ENCODE peak calls at places on chromosomes 1 and 21, in eight cellular contexts. F is Caco-2, B is psoas muscle, E is progenitor cell of endocrine pancreas, D is thoracic aorta, T is left ventricle myocardium inferior, K is lung, C is WTC11. Q is an unnamed sample.

GRCh38 chr1:223403184-223403815 is 10.1 kb downstream of the CCDC185 start:
- DNase-seq in E (no peak), K (no peak), F (no peak), C (no peak), B (no peak), D (no peak), T (no peak), Q (no peak)

GRCh38 chr1:184629261-184629660 is 125.4 kb downstream of the EDEM3 start:
- DNase-seq in K (no peak), T (no peak), F (no peak), B (no peak), C (no peak), D (no peak), E (no peak), Q (no peak)

GRCh38 chr1:54792686-54793282 is 8.3 kb downstream of the TTC22 start:
- DNase-seq in C (no peak), E (no peak), B (peak; percentile 27), F (no peak), T (no peak), K (no peak), D (no peak), Q (no peak)

GRCh38 chr1:27026621-27027574 is 14.2 kb upstream of the TENT5B start:
- DNase-seq in C (peak; percentile 84), D (peak; percentile 60), F (no peak), T (no peak), B (peak; percentile 53), E (no peak), K (peak; percentile 81), Q (no peak)

GRCh38 chr21:45115141-45115540 is 40.8 kb downstream of the ADARB1 start:
- DNase-seq in F (no peak), T (no peak), C (no peak), B (no peak), E (no peak), K (no peak), D (no peak), Q (no peak)

GRCh38 chr1:30188329-30188728 is 535.1 kb downstream of the MATN1 start:
- DNase-seq in C (no peak), F (no peak), K (peak; percentile 24), T (no peak), E (no peak), D (no peak), B (no peak), Q (no peak)

GRCh38 chr1:211667065-211667617 is 8.3 kb downstream of the NEK2 start:
- DNase-seq in B (no peak), K (no peak), C (no peak), E (no peak), D (no peak), F (no peak), T (no peak), Q (no peak)

GRCh38 chr1:31577515-31578191 is 1.3 kb downstream of the TINAGL1 start:
- DNase-seq in F (no peak), K (peak; percentile 28), B (no peak), T (no peak), C (no peak), E (no peak), D (no peak), Q (no peak)

GRCh38 chr1:108889706-108890105 is 12.9 kb downstream of the GPSM2 start:
- DNase-seq in F (no peak), D (no peak), B (no peak), K (no peak), T (no peak), C (no peak), E (no peak), Q (no peak)

GRCh38 chr1:209659909-209660308 is 7.7 kb upstream of the LAMB3 start:
- DNase-seq in D (no peak), K (no peak), T (no peak), C (no peak), E (no peak), B (no peak), F (no peak), Q (peak; percentile 53)

GRCh38 chr1:42322577-42322976 is 12.5 kb downstream of the FOXJ3 start:
- DNase-seq in K (no peak), E (no peak), T (no peak), C (no peak), D (no peak), B (no peak), F (no peak), Q (no peak)

GRCh38 chr1:192951961-192952460 is 107.1 kb downstream of the UCHL5 start:
- DNase-seq in C (no peak), D (no peak), K (no peak), F (no peak), B (no peak), E (no peak), T (no peak), Q (peak; percentile 35)

DNA sequence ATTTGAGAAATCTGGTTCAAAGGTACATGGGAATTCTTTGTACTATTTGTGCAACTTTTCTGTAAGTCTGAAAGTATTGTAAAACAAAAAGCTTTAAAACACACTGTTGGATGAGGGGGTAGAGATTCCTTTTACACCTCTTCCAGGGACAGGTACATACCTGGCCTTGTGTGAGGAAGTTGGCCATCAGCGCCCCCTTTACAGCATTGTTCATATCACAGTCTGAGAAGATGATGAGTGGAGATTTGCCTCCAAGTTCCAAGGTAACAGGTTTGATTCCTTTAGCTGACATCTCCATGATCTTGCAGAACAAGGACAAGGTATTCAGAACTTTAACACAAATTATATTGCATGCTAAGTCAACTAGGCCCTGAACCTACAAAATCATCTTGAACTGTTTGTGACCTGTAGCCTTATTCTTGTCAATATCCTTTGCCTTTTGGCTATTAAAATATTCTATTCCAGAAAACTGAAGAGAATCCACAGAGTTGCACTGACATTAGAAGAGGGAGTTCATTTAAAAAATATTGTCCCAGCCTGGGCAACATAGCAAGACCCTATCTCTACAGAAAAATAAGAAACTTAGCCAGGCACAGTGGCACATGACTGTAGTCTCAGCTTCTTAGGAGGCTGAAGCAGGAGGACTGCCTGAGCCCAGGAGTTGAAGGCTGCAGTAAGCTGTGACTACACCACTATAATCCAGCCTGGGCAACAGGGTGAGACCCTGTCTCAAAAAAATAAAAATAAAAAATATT is 18.9 kb downstream of the ALDH9A1 start:
- DNase-seq in K (no peak), T (no peak), D (no peak), C (peak; percentile 18), E (no peak), F (no peak), B (no peak), Q (no peak)
- TF ChIP-seq CTCF in K (no peak), T (no peak), D (no peak), C (no peak), E (no peak), F (no peak), B (no peak), Q (no peak)

GRCh38 chr1:66033781-66034180 is 241.1 kb downstream of the PDE4B start:
- DNase-seq in K (no peak), F (no peak), T (no peak), D (no peak), C (no peak), E (no peak), B (no peak), Q (no peak)
- TF ChIP-seq CTCF in K (no peak), F (no peak), T (no peak), D (no peak), C (no peak), E (no peak), B (no peak), Q (no peak)

GRCh38 chr1:182771187-182771984 is 18.2 kb upstream of the NPL start:
- DNase-seq in E (no peak), B (no peak), K (no peak), T (no peak), D (no peak), C (no peak), F (no peak), Q (no peak)
- TF ChIP-seq CTCF in E (peak; percentile 32), B (peak; percentile 33), K (no peak), T (peak; percentile 3), D (no peak), C (no peak), F (peak; percentile 47), Q (no peak)

GRCh38 chr1:187491082-187491720 is 662.5 kb downstream of the PLA2G4A start:
- DNase-seq in T (no peak), B (no peak), F (no peak), K (no peak), D (no peak), C (no peak), E (no peak), Q (no peak)
- TF ChIP-seq CTCF in T (no peak), B (no peak), F (no peak), K (no peak), D (no peak), C (no peak), E (no peak), Q (no peak)

GRCh38 chr1:178180405-178180804 is 86.5 kb downstream of the RASAL2 start:
- DNase-seq in E (no peak), D (no peak), K (no peak), B (no peak), C (no peak), T (no peak), F (no peak), Q (no peak)
- TF ChIP-seq CTCF in E (no peak), D (no peak), K (no peak), B (no peak), C (no peak), T (no peak), F (no peak), Q (no peak)

GRCh38 chr1:17731460-17731859 is 23.7 kb upstream of the ACTL8 start:
- DNase-seq in T (no peak), D (no peak), B (no peak), E (no peak), K (no peak), F (no peak), C (no peak), Q (no peak)

GRCh38 chr1:17729909-17730308 is 25.2 kb upstream of the ACTL8 start:
- DNase-seq in B (no peak), T (no peak), F (no peak), E (no peak), K (no peak), C (no peak), D (no peak), Q (no peak)

GRCh38 chr1:17734609-17735008 is 20.5 kb upstream of the ACTL8 start:
- DNase-seq in T (no peak), B (no peak), E (no peak), C (no peak), D (no peak), F (no peak), K (no peak), Q (no peak)

GRCh38 chr1:17735340-17735739 is 19.8 kb upstream of the ACTL8 start:
- DNase-seq in E (no peak), T (no peak), F (no peak), D (no peak), C (no peak), K (no peak), B (no peak), Q (no peak)

DNA sequence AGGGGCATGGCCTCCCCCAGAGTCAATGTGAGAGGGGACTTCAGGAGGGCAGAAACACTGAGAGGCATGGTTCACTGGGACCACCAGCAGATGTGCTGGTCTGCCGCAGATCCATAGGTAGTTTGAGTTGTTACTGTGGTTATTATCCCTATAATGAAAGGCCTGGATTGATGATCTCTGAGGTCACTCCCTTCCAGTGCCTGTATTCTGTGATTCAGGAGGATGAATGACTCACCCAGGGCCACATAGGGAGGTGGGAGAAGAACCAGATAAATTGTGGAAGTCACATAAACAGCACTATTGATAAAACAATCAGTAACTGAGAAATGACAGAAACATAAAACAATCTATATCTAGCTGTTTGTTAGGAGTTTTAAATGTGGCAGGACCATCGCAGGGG is 22.7 kb upstream of the ACTL8 start:
- DNase-seq in B (no peak), K (no peak), E (no peak), T (no peak), C (no peak), D (no peak), F (no peak), Q (no peak)
- TF ChIP-seq CTCF in B (no peak), K (no peak), E (no peak), T (no peak), C (no peak), D (no peak), F (no peak), Q (no peak)

Q was measured in GM13977.